ENCODE peak calls at places on chromosomes 4 and X, in seven cellular contexts. One of them, this sample, is unnamed.

GRCh38 chr4:22091351-22091731 is 142.8 kb upstream of the KCNIP4 start:
- DNase-seq in upper lobe of right lung: no peak
- DNase-seq in psoas muscle: no peak
- DNase-seq in fibroblast of mammary gland: no peak
- DNase-seq in astrocyte of the spinal cord: no peak
- DNase-seq in pancreas: no peak
- DNase-seq in tibial artery: no peak
- DNase-seq in this sample: no peak

GRCh38 chrX:1466971-1467561 is 14.4 kb upstream of the ASMTL start:
- DNase-seq in upper lobe of right lung: peak
- DNase-seq in astrocyte of the spinal cord: no peak
- DNase-seq in fibroblast of mammary gland: no peak
- DNase-seq in tibial artery: no peak
- DNase-seq in pancreas: no peak
- DNase-seq in psoas muscle: no peak
- DNase-seq in this sample: no peak

GRCh38 chr4:1723131-1723801 is 1.9 kb downstream of the TACC3 start:
- DNase-seq in astrocyte of the spinal cord: no peak
- DNase-seq in pancreas: no peak
- DNase-seq in upper lobe of right lung: no peak
- DNase-seq in psoas muscle: no peak
- DNase-seq in tibial artery: no peak
- DNase-seq in fibroblast of mammary gland: no peak
- DNase-seq in this sample: no peak

GRCh38 chr4:22444813-22445212 is 71.1 kb downstream of the ADGRA3 start:
- DNase-seq in upper lobe of right lung: no peak
- DNase-seq in psoas muscle: no peak
- DNase-seq in tibial artery: no peak
- DNase-seq in fibroblast of mammary gland: no peak
- DNase-seq in astrocyte of the spinal cord: no peak
- DNase-seq in pancreas: no peak
- DNase-seq in this sample: no peak

GRCh38 chr4:15414601-15415091 is 13.2 kb upstream of the C1QTNF7 start:
- DNase-seq in fibroblast of mammary gland: peak
- DNase-seq in pancreas: no peak
- DNase-seq in tibial artery: no peak
- DNase-seq in astrocyte of the spinal cord: peak
- DNase-seq in upper lobe of right lung: no peak
- DNase-seq in psoas muscle: no peak
- DNase-seq in this sample: peak

GRCh38 chr4:1412376-1413220 is 6.4 kb upstream of the NKX1-1 start:
- DNase-seq in pancreas: no peak
- DNase-seq in psoas muscle: no peak
- DNase-seq in tibial artery: peak
- DNase-seq in upper lobe of right lung: peak
- DNase-seq in astrocyte of the spinal cord: no peak
- DNase-seq in fibroblast of mammary gland: no peak
- DNase-seq in this sample: no peak

GRCh38 chr4:8270912-8271815 is 1.6 kb downstream of the HTRA3 start:
- DNase-seq in psoas muscle: no peak
- DNase-seq in upper lobe of right lung: no peak
- DNase-seq in tibial artery: no peak
- DNase-seq in astrocyte of the spinal cord: no peak
- DNase-seq in pancreas: peak
- DNase-seq in fibroblast of mammary gland: no peak
- DNase-seq in this sample: no peak

GRCh38 chr4:120056249-120056648 is 10.4 kb downstream of the MAD2L1 start:
- DNase-seq in psoas muscle: no peak
- DNase-seq in pancreas: no peak
- DNase-seq in upper lobe of right lung: no peak
- DNase-seq in tibial artery: no peak
- DNase-seq in fibroblast of mammary gland: peak
- DNase-seq in astrocyte of the spinal cord: peak
- DNase-seq in this sample: peak

GRCh38 chrX:133587818-133588217 is 172.5 kb upstream of the GPC4 start:
- DNase-seq in fibroblast of mammary gland: no peak
- DNase-seq in pancreas: no peak
- DNase-seq in tibial artery: no peak
- DNase-seq in upper lobe of right lung: no peak
- DNase-seq in astrocyte of the spinal cord: no peak
- DNase-seq in psoas muscle: no peak
- DNase-seq in this sample: no peak

GRCh38 chrX:42096262-42096939 is 173.0 kb upstream of the CASK start:
- DNase-seq in psoas muscle: no peak
- DNase-seq in upper lobe of right lung: peak
- DNase-seq in astrocyte of the spinal cord: peak
- DNase-seq in pancreas: no peak
- DNase-seq in fibroblast of mammary gland: peak
- DNase-seq in tibial artery: no peak
- DNase-seq in this sample: peak

GRCh38 chr4:5374994-5375393 is 323.7 kb downstream of the STK32B start:
- DNase-seq in tibial artery: no peak
- DNase-seq in pancreas: no peak
- DNase-seq in fibroblast of mammary gland: no peak
- DNase-seq in psoas muscle: no peak
- DNase-seq in astrocyte of the spinal cord: no peak
- DNase-seq in upper lobe of right lung: no peak
- DNase-seq in this sample: no peak

GRCh38 chrX:12946838-12947544 is 27.9 kb upstream of the TMSB4X start:
- DNase-seq in astrocyte of the spinal cord: peak
- DNase-seq in fibroblast of mammary gland: peak
- DNase-seq in tibial artery: peak
- DNase-seq in psoas muscle: peak
- DNase-seq in pancreas: peak
- DNase-seq in upper lobe of right lung: no peak
- DNase-seq in this sample: peak

GRCh38 chr4:101885574-101885973 is 95.0 kb downstream of the BANK1 start:
- DNase-seq in upper lobe of right lung: no peak
- DNase-seq in fibroblast of mammary gland: no peak
- DNase-seq in tibial artery: no peak
- DNase-seq in psoas muscle: no peak
- DNase-seq in astrocyte of the spinal cord: no peak
- DNase-seq in pancreas: no peak
- DNase-seq in this sample: no peak

GRCh38 chr4:109721033-109721432 is 8.8 kb downstream of the PLA2G12A start:
- DNase-seq in upper lobe of right lung: no peak
- DNase-seq in pancreas: no peak
- DNase-seq in psoas muscle: no peak
- DNase-seq in astrocyte of the spinal cord: peak
- DNase-seq in tibial artery: no peak
- DNase-seq in fibroblast of mammary gland: peak
- DNase-seq in this sample: no peak

GRCh38 chrX:30971761-30972603 is 82.9 kb upstream of the TAB3 start:
- DNase-seq in tibial artery: no peak
- DNase-seq in psoas muscle: no peak
- DNase-seq in fibroblast of mammary gland: peak
- DNase-seq in pancreas: peak
- DNase-seq in astrocyte of the spinal cord: peak
- DNase-seq in upper lobe of right lung: no peak
- DNase-seq in this sample: peak

GRCh38 chrX:318739-319578 is at the start of gene GTPBP6:
- DNase-seq in tibial artery: peak
- DNase-seq in astrocyte of the spinal cord: peak
- DNase-seq in fibroblast of mammary gland: peak
- DNase-seq in pancreas: peak
- DNase-seq in psoas muscle: peak
- DNase-seq in upper lobe of right lung: peak
- DNase-seq in this sample: peak

GRCh38 chr4:1588306-1588705 is 95.8 kb downstream of the FAM53A start:
- DNase-seq in pancreas: no peak
- DNase-seq in psoas muscle: no peak
- DNase-seq in fibroblast of mammary gland: no peak
- DNase-seq in astrocyte of the spinal cord: no peak
- DNase-seq in tibial artery: no peak
- DNase-seq in upper lobe of right lung: peak
- DNase-seq in this sample: no peak

DNA sequence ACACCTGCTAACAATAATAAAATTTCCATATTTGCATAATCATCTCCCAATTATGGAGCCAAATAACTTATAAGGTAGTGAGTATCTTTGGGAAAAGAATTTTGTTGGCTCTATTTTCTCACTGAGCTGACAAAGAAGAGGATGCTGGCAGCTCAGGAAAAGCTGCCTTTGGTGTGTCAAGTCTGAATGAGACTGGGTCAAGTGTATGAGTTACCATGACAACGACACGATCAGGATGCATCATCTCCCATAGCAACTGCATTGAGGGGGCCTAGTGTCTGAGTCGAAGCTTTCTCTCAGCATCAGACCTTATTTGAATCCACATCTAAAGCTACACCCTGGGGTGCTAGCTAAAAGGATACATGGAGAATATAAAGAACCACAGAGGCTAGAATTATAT is 15.8 kb downstream of the GSPT2 start:
- DNase-seq in tibial artery: no peak
- DNase-seq in psoas muscle: no peak
- DNase-seq in astrocyte of the spinal cord: no peak
- DNase-seq in pancreas: no peak
- DNase-seq in upper lobe of right lung: no peak
- DNase-seq in fibroblast of mammary gland: no peak
- DNase-seq in this sample: no peak
- H3K4me3 ChIP-seq in tibial artery: no peak
- H3K4me3 ChIP-seq in psoas muscle: no peak
- H3K4me3 ChIP-seq in astrocyte of the spinal cord: no peak
- H3K4me3 ChIP-seq in pancreas: no peak
- H3K4me3 ChIP-seq in upper lobe of right lung: no peak
- H3K4me3 ChIP-seq in fibroblast of mammary gland: no peak
- H3K4me3 ChIP-seq in this sample: no peak

GRCh38 chr4:145231906-145232700 is 51.7 kb upstream of the OTUD4 start:
- DNase-seq in astrocyte of the spinal cord: peak
- DNase-seq in fibroblast of mammary gland: peak
- DNase-seq in pancreas: no peak
- DNase-seq in tibial artery: no peak
- DNase-seq in upper lobe of right lung: no peak
- DNase-seq in psoas muscle: no peak
- DNase-seq in this sample: peak

GRCh38 chr4:145230726-145231125 is 50.3 kb upstream of the OTUD4 start:
- DNase-seq in fibroblast of mammary gland: peak
- DNase-seq in tibial artery: no peak
- DNase-seq in psoas muscle: no peak
- DNase-seq in pancreas: no peak
- DNase-seq in upper lobe of right lung: no peak
- DNase-seq in astrocyte of the spinal cord: no peak
- DNase-seq in this sample: peak

GRCh38 chr4:145234086-145234694 is 53.8 kb upstream of the OTUD4 start:
- DNase-seq in tibial artery: no peak
- DNase-seq in upper lobe of right lung: no peak
- DNase-seq in astrocyte of the spinal cord: peak
- DNase-seq in psoas muscle: no peak
- DNase-seq in pancreas: no peak
- DNase-seq in fibroblast of mammary gland: peak
- DNase-seq in this sample: peak
- TF ChIP-seq CTCF in tibial artery: peak
- TF ChIP-seq CTCF in upper lobe of right lung: peak
- TF ChIP-seq CTCF in astrocyte of the spinal cord: peak
- TF ChIP-seq CTCF in psoas muscle: peak
- TF ChIP-seq CTCF in pancreas: peak
- TF ChIP-seq CTCF in fibroblast of mammary gland: peak
- TF ChIP-seq CTCF in this sample: peak

GRCh38 chr4:140497776-140498636 is at the start of gene MGAT4D:
- DNase-seq in astrocyte of the spinal cord: no peak
- DNase-seq in upper lobe of right lung: peak
- DNase-seq in fibroblast of mammary gland: no peak
- DNase-seq in tibial artery: no peak
- DNase-seq in pancreas: peak
- DNase-seq in psoas muscle: no peak
- DNase-seq in this sample: peak

DNA sequence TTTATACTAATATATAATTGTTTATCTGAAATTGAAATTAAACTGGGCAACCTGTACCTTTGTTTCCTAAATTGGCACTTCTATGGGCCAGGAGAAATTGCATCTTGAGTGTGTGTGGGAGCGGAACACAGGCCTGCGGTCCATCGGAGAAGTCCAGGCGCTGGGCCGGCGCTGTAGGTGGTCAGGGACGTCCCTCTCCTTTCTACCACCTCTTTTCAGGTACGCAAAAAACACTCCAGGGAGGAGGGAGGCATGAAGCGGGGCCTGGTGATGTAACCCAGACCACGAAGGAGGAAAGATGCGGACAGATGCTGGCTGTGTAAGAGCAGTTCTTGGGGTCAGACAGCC is 691 bp downstream of the MGAT4D start:
- DNase-seq in pancreas: no peak
- DNase-seq in tibial artery: no peak
- DNase-seq in upper lobe of right lung: no peak
- DNase-seq in astrocyte of the spinal cord: no peak
- DNase-seq in psoas muscle: no peak
- DNase-seq in fibroblast of mammary gland: no peak
- DNase-seq in this sample: no peak
- H3K4me3 ChIP-seq in pancreas: no peak
- H3K4me3 ChIP-seq in tibial artery: no peak
- H3K4me3 ChIP-seq in upper lobe of right lung: no peak
- H3K4me3 ChIP-seq in astrocyte of the spinal cord: no peak
- H3K4me3 ChIP-seq in psoas muscle: no peak
- H3K4me3 ChIP-seq in fibroblast of mammary gland: no peak
- H3K4me3 ChIP-seq in this sample: no peak

GRCh38 chr4:105277702-105278101 is 131.0 kb downstream of the TET2 start:
- DNase-seq in upper lobe of right lung: no peak
- DNase-seq in tibial artery: no peak
- DNase-seq in astrocyte of the spinal cord: no peak
- DNase-seq in pancreas: no peak
- DNase-seq in psoas muscle: no peak
- DNase-seq in fibroblast of mammary gland: no peak
- DNase-seq in this sample: no peak

GRCh38 chr4:105281016-105281415 is 134.3 kb downstream of the TET2 start:
- DNase-seq in tibial artery: no peak
- DNase-seq in fibroblast of mammary gland: no peak
- DNase-seq in upper lobe of right lung: no peak
- DNase-seq in pancreas: no peak
- DNase-seq in psoas muscle: no peak
- DNase-seq in astrocyte of the spinal cord: no peak
- DNase-seq in this sample: no peak

GRCh38 chr4:105282489-105282888 is 135.8 kb downstream of the TET2 start:
- DNase-seq in psoas muscle: no peak
- DNase-seq in fibroblast of mammary gland: no peak
- DNase-seq in astrocyte of the spinal cord: no peak
- DNase-seq in upper lobe of right lung: no peak
- DNase-seq in tibial artery: no peak
- DNase-seq in pancreas: no peak
- DNase-seq in this sample: no peak

GRCh38 chr4:105279314-105279713 is 132.6 kb downstream of the TET2 start:
- DNase-seq in fibroblast of mammary gland: no peak
- DNase-seq in upper lobe of right lung: no peak
- DNase-seq in tibial artery: no peak
- DNase-seq in psoas muscle: no peak
- DNase-seq in pancreas: no peak
- DNase-seq in astrocyte of the spinal cord: no peak
- DNase-seq in this sample: no peak

GRCh38 chr4:105280338-105280809 is 133.7 kb downstream of the TET2 start:
- DNase-seq in tibial artery: no peak
- DNase-seq in pancreas: no peak
- DNase-seq in astrocyte of the spinal cord: peak
- DNase-seq in psoas muscle: no peak
- DNase-seq in fibroblast of mammary gland: peak
- DNase-seq in upper lobe of right lung: no peak
- DNase-seq in this sample: peak
- TF ChIP-seq CTCF in tibial artery: no peak
- TF ChIP-seq CTCF in pancreas: no peak
- TF ChIP-seq CTCF in astrocyte of the spinal cord: no peak
- TF ChIP-seq CTCF in psoas muscle: no peak
- TF ChIP-seq CTCF in fibroblast of mammary gland: no peak
- TF ChIP-seq CTCF in upper lobe of right lung: no peak
- TF ChIP-seq CTCF in this sample: no peak

This sample was measured in foreskin fibroblast.